ENCODE peak calls at places on chromosomes 1 and 21, in nine cellular contexts. One of them, this sample, is unnamed.

GRCh38 chr21:46489162-46489663 is 30.5 kb downstream of the DIP2A start:
- DNase-seq in kidney epithelial cell: no peak
- DNase-seq in colonic mucosa: no peak
- DNase-seq in HL-60: no peak
- DNase-seq in fibroblast of the aortic adventitia: no peak
- DNase-seq in fibroblast of villous mesenchyme: no peak
- DNase-seq in GM06990: no peak
- DNase-seq in lower lobe of right lung: no peak
- DNase-seq in prostate gland: no peak
- DNase-seq in this sample: no peak

GRCh38 chr1:173149887-173150286 is 57.2 kb downstream of the TNFSF4 start:
- DNase-seq in kidney epithelial cell: no peak
- DNase-seq in colonic mucosa: no peak
- DNase-seq in HL-60: peak; percentile 29
- DNase-seq in fibroblast of the aortic adventitia: peak; percentile 93
- DNase-seq in fibroblast of villous mesenchyme: peak; percentile 94
- DNase-seq in GM06990: no peak
- DNase-seq in lower lobe of right lung: no peak
- DNase-seq in prostate gland: no peak
- DNase-seq in this sample: peak; percentile 99

GRCh38 chr1:55893155-55893554 is 678.0 kb upstream of the USP24 start:
- DNase-seq in kidney epithelial cell: peak; percentile 25
- DNase-seq in colonic mucosa: no peak
- DNase-seq in HL-60: no peak
- DNase-seq in fibroblast of the aortic adventitia: peak; percentile 62
- DNase-seq in fibroblast of villous mesenchyme: peak; percentile 73
- DNase-seq in GM06990: no peak
- DNase-seq in lower lobe of right lung: no peak
- DNase-seq in prostate gland: no peak
- DNase-seq in this sample: peak; percentile 78

GRCh38 chr1:175463856-175464255 is 271.3 kb upstream of the KIAA0040 start:
- DNase-seq in kidney epithelial cell: no peak
- DNase-seq in colonic mucosa: no peak
- DNase-seq in HL-60: no peak
- DNase-seq in fibroblast of the aortic adventitia: no peak
- DNase-seq in fibroblast of villous mesenchyme: peak; percentile 65
- DNase-seq in GM06990: no peak
- DNase-seq in lower lobe of right lung: no peak
- DNase-seq in prostate gland: no peak
- DNase-seq in this sample: no peak

GRCh38 chr21:33940846-33941245 is 25.2 kb upstream of the ATP5PO start:
- DNase-seq in kidney epithelial cell: no peak
- DNase-seq in colonic mucosa: no peak
- DNase-seq in HL-60: no peak
- DNase-seq in fibroblast of the aortic adventitia: no peak
- DNase-seq in fibroblast of villous mesenchyme: peak; percentile 98
- DNase-seq in GM06990: no peak
- DNase-seq in lower lobe of right lung: no peak
- DNase-seq in prostate gland: no peak
- DNase-seq in this sample: peak; percentile 65

GRCh38 chr1:241079018-241079417 is 278.0 kb downstream of the RGS7 start:
- DNase-seq in kidney epithelial cell: no peak
- DNase-seq in colonic mucosa: no peak
- DNase-seq in HL-60: no peak
- DNase-seq in fibroblast of the aortic adventitia: no peak
- DNase-seq in fibroblast of villous mesenchyme: no peak
- DNase-seq in GM06990: no peak
- DNase-seq in lower lobe of right lung: no peak
- DNase-seq in prostate gland: no peak
- DNase-seq in this sample: no peak

GRCh38 chr1:35243681-35244080 is 24.8 kb upstream of the ZMYM4 start:
- DNase-seq in kidney epithelial cell: no peak
- DNase-seq in colonic mucosa: peak; percentile 31
- DNase-seq in HL-60: peak; percentile 28
- DNase-seq in fibroblast of the aortic adventitia: no peak
- DNase-seq in fibroblast of villous mesenchyme: no peak
- DNase-seq in GM06990: no peak
- DNase-seq in lower lobe of right lung: no peak
- DNase-seq in prostate gland: no peak
- DNase-seq in this sample: no peak

GRCh38 chr1:20366766-20367602 is 76.3 kb downstream of the VWA5B1 start:
- DNase-seq in kidney epithelial cell: no peak
- DNase-seq in colonic mucosa: peak; percentile 53
- DNase-seq in HL-60: no peak
- DNase-seq in fibroblast of the aortic adventitia: peak; percentile 57
- DNase-seq in fibroblast of villous mesenchyme: peak; percentile 15
- DNase-seq in GM06990: no peak
- DNase-seq in lower lobe of right lung: no peak
- DNase-seq in prostate gland: no peak
- DNase-seq in this sample: peak; percentile 60

GRCh38 chr1:223444411-223444810 is 51.2 kb downstream of the CCDC185 start:
- DNase-seq in kidney epithelial cell: peak; percentile 44
- DNase-seq in colonic mucosa: no peak
- DNase-seq in HL-60: no peak
- DNase-seq in fibroblast of the aortic adventitia: no peak
- DNase-seq in fibroblast of villous mesenchyme: no peak
- DNase-seq in GM06990: no peak
- DNase-seq in lower lobe of right lung: no peak
- DNase-seq in prostate gland: no peak
- DNase-seq in this sample: no peak

GRCh38 chr1:227934476-227935313 is 13.0 kb downstream of the WNT9A start:
- DNase-seq in kidney epithelial cell: peak; percentile 25
- DNase-seq in colonic mucosa: no peak
- DNase-seq in HL-60: no peak
- DNase-seq in fibroblast of the aortic adventitia: peak; percentile 68
- DNase-seq in fibroblast of villous mesenchyme: peak; percentile 49
- DNase-seq in GM06990: no peak
- DNase-seq in lower lobe of right lung: no peak
- DNase-seq in prostate gland: no peak
- DNase-seq in this sample: peak; percentile 91

GRCh38 chr1:29488086-29488793 is 251.9 kb downstream of the PTPRU start:
- DNase-seq in kidney epithelial cell: no peak
- DNase-seq in colonic mucosa: no peak
- DNase-seq in HL-60: no peak
- DNase-seq in fibroblast of the aortic adventitia: no peak
- DNase-seq in fibroblast of villous mesenchyme: no peak
- DNase-seq in GM06990: no peak
- DNase-seq in lower lobe of right lung: no peak
- DNase-seq in prostate gland: no peak
- DNase-seq in this sample: no peak

GRCh38 chr1:170707959-170708666 is 44.2 kb downstream of the PRRX1 start:
- DNase-seq in kidney epithelial cell: peak; percentile 91
- DNase-seq in colonic mucosa: no peak
- DNase-seq in HL-60: no peak
- DNase-seq in fibroblast of the aortic adventitia: peak; percentile 97
- DNase-seq in fibroblast of villous mesenchyme: peak; percentile 93
- DNase-seq in GM06990: no peak
- DNase-seq in lower lobe of right lung: no peak
- DNase-seq in prostate gland: no peak
- DNase-seq in this sample: peak; percentile 100

GRCh38 chr1:114209971-114210370 is 56.3 kb upstream of the SYT6 start:
- DNase-seq in kidney epithelial cell: no peak
- DNase-seq in colonic mucosa: no peak
- DNase-seq in HL-60: no peak
- DNase-seq in fibroblast of the aortic adventitia: no peak
- DNase-seq in fibroblast of villous mesenchyme: no peak
- DNase-seq in GM06990: no peak
- DNase-seq in lower lobe of right lung: no peak
- DNase-seq in prostate gland: no peak
- DNase-seq in this sample: no peak

GRCh38 chr21:42512346-42513034 is 1.2 kb upstream of the SLC37A1 start:
- DNase-seq in kidney epithelial cell: no peak
- DNase-seq in colonic mucosa: peak; percentile 20
- DNase-seq in HL-60: no peak
- DNase-seq in fibroblast of the aortic adventitia: no peak
- DNase-seq in fibroblast of villous mesenchyme: no peak
- DNase-seq in GM06990: no peak
- DNase-seq in lower lobe of right lung: no peak
- DNase-seq in prostate gland: no peak
- DNase-seq in this sample: no peak

GRCh38 chr1:215458084-215458483 is 109.0 kb upstream of the KCTD3 start:
- DNase-seq in kidney epithelial cell: no peak
- DNase-seq in colonic mucosa: no peak
- DNase-seq in HL-60: no peak
- DNase-seq in fibroblast of the aortic adventitia: no peak
- DNase-seq in fibroblast of villous mesenchyme: no peak
- DNase-seq in GM06990: no peak
- DNase-seq in lower lobe of right lung: no peak
- DNase-seq in prostate gland: no peak
- DNase-seq in this sample: no peak

GRCh38 chr1:44827197-44828002 is 15.7 kb downstream of the PTCH2 start:
- DNase-seq in kidney epithelial cell: no peak
- DNase-seq in colonic mucosa: no peak
- DNase-seq in HL-60: no peak
- DNase-seq in fibroblast of the aortic adventitia: no peak
- DNase-seq in fibroblast of villous mesenchyme: no peak
- DNase-seq in GM06990: no peak
- DNase-seq in lower lobe of right lung: no peak
- DNase-seq in prostate gland: no peak
- DNase-seq in this sample: no peak

GRCh38 chr1:154881820-154882535 is 11.9 kb upstream of the KCNN3 start:
- DNase-seq in kidney epithelial cell: no peak
- DNase-seq in colonic mucosa: no peak
- DNase-seq in HL-60: no peak
- DNase-seq in fibroblast of the aortic adventitia: no peak
- DNase-seq in fibroblast of villous mesenchyme: no peak
- DNase-seq in GM06990: no peak
- DNase-seq in lower lobe of right lung: no peak
- DNase-seq in prostate gland: no peak
- DNase-seq in this sample: no peak

GRCh38 chr1:54995835-54996234 is 2.9 kb upstream of the BSND start:
- DNase-seq in kidney epithelial cell: no peak
- DNase-seq in colonic mucosa: no peak
- DNase-seq in HL-60: no peak
- DNase-seq in fibroblast of the aortic adventitia: no peak
- DNase-seq in fibroblast of villous mesenchyme: no peak
- DNase-seq in GM06990: no peak
- DNase-seq in lower lobe of right lung: no peak
- DNase-seq in prostate gland: no peak
- DNase-seq in this sample: no peak

GRCh38 chr1:196462101-196462500 is 146.1 kb downstream of the KCNT2 start:
- DNase-seq in kidney epithelial cell: no peak
- DNase-seq in colonic mucosa: no peak
- DNase-seq in HL-60: no peak
- DNase-seq in fibroblast of the aortic adventitia: no peak
- DNase-seq in fibroblast of villous mesenchyme: no peak
- DNase-seq in GM06990: no peak
- DNase-seq in lower lobe of right lung: no peak
- DNase-seq in prostate gland: no peak
- DNase-seq in this sample: peak; percentile 40

GRCh38 chr1:153312569-153313186 is at the start of gene PGLYRP3:
- DNase-seq in kidney epithelial cell: no peak
- DNase-seq in colonic mucosa: no peak
- DNase-seq in HL-60: no peak
- DNase-seq in fibroblast of the aortic adventitia: no peak
- DNase-seq in fibroblast of villous mesenchyme: no peak
- DNase-seq in GM06990: no peak
- DNase-seq in lower lobe of right lung: no peak
- DNase-seq in prostate gland: no peak
- DNase-seq in this sample: no peak
- H3K4me3 ChIP-seq in kidney epithelial cell: no peak within 1 kb of the TSS
- H3K4me3 ChIP-seq in colonic mucosa: no peak within 1 kb of the TSS
- H3K4me3 ChIP-seq in HL-60: no peak within 1 kb of the TSS
- H3K4me3 ChIP-seq in fibroblast of the aortic adventitia: no peak within 1 kb of the TSS
- H3K4me3 ChIP-seq in fibroblast of villous mesenchyme: no peak within 1 kb of the TSS
- H3K4me3 ChIP-seq in GM06990: no peak within 1 kb of the TSS
- H3K4me3 ChIP-seq in lower lobe of right lung: no peak within 1 kb of the TSS
- H3K4me3 ChIP-seq in prostate gland: no peak within 1 kb of the TSS
- H3K4me3 ChIP-seq in this sample: no peak within 1 kb of the TSS

GRCh38 chr1:89953072-89953626 is 41.8 kb upstream of the ZNF326 start:
- DNase-seq in kidney epithelial cell: peak; percentile 88
- DNase-seq in colonic mucosa: peak; percentile 86
- DNase-seq in HL-60: no peak
- DNase-seq in fibroblast of the aortic adventitia: peak; percentile 85
- DNase-seq in fibroblast of villous mesenchyme: peak; percentile 86
- DNase-seq in GM06990: peak; percentile 31
- DNase-seq in lower lobe of right lung: no peak
- DNase-seq in prostate gland: no peak
- DNase-seq in this sample: peak; percentile 89
- TF ChIP-seq CTCF in kidney epithelial cell: no peak
- TF ChIP-seq CTCF in colonic mucosa: no peak
- TF ChIP-seq CTCF in HL-60: no peak
- TF ChIP-seq CTCF in fibroblast of the aortic adventitia: no peak
- TF ChIP-seq CTCF in fibroblast of villous mesenchyme: peak; percentile 34
- TF ChIP-seq CTCF in GM06990: peak; percentile 31
- TF ChIP-seq CTCF in lower lobe of right lung: no peak
- TF ChIP-seq CTCF in prostate gland: no peak
- TF ChIP-seq CTCF in this sample: no peak

GRCh38 chr1:115924730-115925129 is 51.6 kb upstream of the SLC22A15 start:
- DNase-seq in kidney epithelial cell: no peak
- DNase-seq in colonic mucosa: no peak
- DNase-seq in HL-60: no peak
- DNase-seq in fibroblast of the aortic adventitia: no peak
- DNase-seq in fibroblast of villous mesenchyme: no peak
- DNase-seq in GM06990: no peak
- DNase-seq in lower lobe of right lung: no peak
- DNase-seq in prostate gland: no peak
- DNase-seq in this sample: no peak
- H3K4me3 ChIP-seq in kidney epithelial cell: no peak overlapping the region
- H3K4me3 ChIP-seq in colonic mucosa: no peak overlapping the region
- H3K4me3 ChIP-seq in HL-60: no peak overlapping the region
- H3K4me3 ChIP-seq in fibroblast of the aortic adventitia: no peak overlapping the region
- H3K4me3 ChIP-seq in fibroblast of villous mesenchyme: no peak overlapping the region
- H3K4me3 ChIP-seq in GM06990: no peak overlapping the region
- H3K4me3 ChIP-seq in lower lobe of right lung: no peak overlapping the region
- H3K4me3 ChIP-seq in prostate gland: no peak overlapping the region
- H3K4me3 ChIP-seq in this sample: no peak overlapping the region

DNA sequence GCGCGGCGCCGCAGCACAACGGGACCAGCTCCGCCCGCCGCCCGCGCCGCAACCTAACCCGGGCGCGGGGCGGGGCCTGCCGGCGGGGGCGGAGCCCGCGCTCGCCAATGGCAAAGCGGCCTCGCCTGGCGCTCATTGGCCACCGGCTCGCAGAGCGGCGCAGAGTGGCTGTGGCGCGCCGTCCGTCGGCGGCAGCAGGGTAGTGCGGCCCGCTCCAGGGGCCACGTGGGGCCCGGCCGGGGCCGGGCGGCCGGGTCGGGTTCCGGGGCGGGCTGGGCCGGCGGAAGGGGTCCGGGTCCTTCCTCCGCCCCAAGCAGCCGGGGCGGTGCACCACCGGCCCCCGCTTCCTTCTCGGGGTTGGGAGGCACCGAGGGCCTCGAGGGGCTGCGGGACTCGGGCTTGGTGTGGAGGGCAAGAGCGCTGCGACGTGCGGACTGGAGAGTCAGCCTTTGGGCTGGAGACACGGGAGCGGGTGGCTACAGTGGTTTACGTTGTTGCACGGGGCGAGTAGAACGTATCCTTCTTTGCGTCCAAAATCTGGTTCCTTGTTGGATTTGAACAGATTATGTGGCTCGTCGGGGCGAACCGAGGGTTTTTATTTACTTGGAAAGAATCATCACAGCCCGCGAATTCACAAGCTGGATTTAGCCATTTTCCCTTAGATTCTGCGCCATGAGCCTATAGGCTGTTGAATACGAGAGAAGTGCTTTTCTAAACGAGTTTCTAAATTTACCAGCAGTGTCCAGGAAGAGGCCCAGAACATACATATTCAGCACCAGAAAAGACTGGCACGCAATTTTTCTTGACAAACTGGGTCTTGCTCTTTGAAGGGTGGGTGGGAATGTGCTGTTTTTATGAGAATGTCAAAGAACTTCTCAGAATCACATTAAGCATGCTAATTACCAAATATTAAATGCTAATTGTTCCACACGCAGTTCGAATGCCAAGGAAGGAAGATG is at the start of gene SRM:
- DNase-seq in kidney epithelial cell: peak; percentile 57
- DNase-seq in colonic mucosa: peak; percentile 89
- DNase-seq in HL-60: peak; percentile 81
- DNase-seq in fibroblast of the aortic adventitia: peak; percentile 82
- DNase-seq in fibroblast of villous mesenchyme: peak; percentile 85
- DNase-seq in GM06990: peak; percentile 96
- DNase-seq in lower lobe of right lung: peak; percentile 95
- DNase-seq in prostate gland: peak; percentile 86
- DNase-seq in this sample: peak; percentile 83
- TF ChIP-seq CTCF in kidney epithelial cell: no peak
- TF ChIP-seq CTCF in colonic mucosa: peak; percentile 35
- TF ChIP-seq CTCF in HL-60: no peak
- TF ChIP-seq CTCF in fibroblast of the aortic adventitia: peak; percentile 47
- TF ChIP-seq CTCF in fibroblast of villous mesenchyme: peak; percentile 15
- TF ChIP-seq CTCF in GM06990: no peak
- TF ChIP-seq CTCF in lower lobe of right lung: peak; percentile 67
- TF ChIP-seq CTCF in prostate gland: no peak
- TF ChIP-seq CTCF in this sample: no peak